ENCODE peak calls at places on chromosomes 4 and X, in ten cellular contexts. One of them, this sample, is unnamed.
A peak's percentile ranks its signal among the peaks of the same experiment; 100 is the strongest.

GRCh38 chrX:78011846-78012245 is 42.4 kb upstream of the PGAM4 start:
- DNase-seq in pancreas: no peak
- DNase-seq in thoracic aorta: no peak
- DNase-seq in thyroid gland: no peak
- DNase-seq in endodermal cell: no peak
- DNase-seq in fibroblast of lung: no peak
- DNase-seq in NT2/D1: no peak
- DNase-seq in left lung: no peak
- DNase-seq in lower lobe of right lung: no peak
- DNase-seq in body of pancreas: no peak
- DNase-seq in this sample: no peak

GRCh38 chr4:82138376-82138775 is 235.4 kb downstream of the HNRNPD start:
- DNase-seq in body of pancreas: no peak
- DNase-seq in fibroblast of lung: no peak
- DNase-seq in thoracic aorta: no peak
- DNase-seq in left lung: no peak
- DNase-seq in lower lobe of right lung: no peak
- DNase-seq in pancreas: no peak
- DNase-seq in endodermal cell: no peak
- DNase-seq in thyroid gland: no peak
- DNase-seq in NT2/D1: no peak
- DNase-seq in this sample: no peak

GRCh38 chrX:101164766-101165590 is 54.6 kb upstream of the DRP2 start:
- DNase-seq in thoracic aorta: no peak
- DNase-seq in fibroblast of lung: peak; percentile 64
- DNase-seq in NT2/D1: no peak
- DNase-seq in thyroid gland: no peak
- DNase-seq in pancreas: no peak
- DNase-seq in endodermal cell: no peak
- DNase-seq in left lung: no peak
- DNase-seq in body of pancreas: no peak
- DNase-seq in lower lobe of right lung: no peak
- DNase-seq in this sample: no peak

GRCh38 chr4:160034501-160034900 is 931.6 kb downstream of the RAPGEF2 start:
- DNase-seq in endodermal cell: no peak
- DNase-seq in pancreas: no peak
- DNase-seq in left lung: no peak
- DNase-seq in NT2/D1: no peak
- DNase-seq in thoracic aorta: no peak
- DNase-seq in thyroid gland: no peak
- DNase-seq in lower lobe of right lung: no peak
- DNase-seq in body of pancreas: no peak
- DNase-seq in fibroblast of lung: no peak
- DNase-seq in this sample: no peak

GRCh38 chrX:119755981-119756533 is 2.3 kb upstream of the SOWAHD start:
- DNase-seq in thoracic aorta: no peak
- DNase-seq in left lung: peak; percentile 34
- DNase-seq in fibroblast of lung: peak; percentile 59
- DNase-seq in lower lobe of right lung: peak; percentile 51
- DNase-seq in thyroid gland: no peak
- DNase-seq in body of pancreas: no peak
- DNase-seq in pancreas: no peak
- DNase-seq in NT2/D1: no peak
- DNase-seq in endodermal cell: no peak
- DNase-seq in this sample: no peak

GRCh38 chrX:153719238-153719637 is 4.9 kb downstream of the BCAP31 start:
- DNase-seq in thyroid gland: peak; percentile 74
- DNase-seq in thoracic aorta: no peak
- DNase-seq in lower lobe of right lung: no peak
- DNase-seq in body of pancreas: peak; percentile 74
- DNase-seq in left lung: no peak
- DNase-seq in NT2/D1: no peak
- DNase-seq in pancreas: peak; percentile 56
- DNase-seq in endodermal cell: no peak
- DNase-seq in fibroblast of lung: no peak
- DNase-seq in this sample: no peak

GRCh38 chrX:32572644-32573043 is 638.7 kb downstream of the DMD start:
- DNase-seq in pancreas: no peak
- DNase-seq in NT2/D1: no peak
- DNase-seq in endodermal cell: no peak
- DNase-seq in left lung: no peak
- DNase-seq in lower lobe of right lung: no peak
- DNase-seq in thoracic aorta: no peak
- DNase-seq in thyroid gland: no peak
- DNase-seq in fibroblast of lung: no peak
- DNase-seq in body of pancreas: no peak
- DNase-seq in this sample: no peak

GRCh38 chr4:159487284-159487747 is 384.4 kb downstream of the RAPGEF2 start:
- DNase-seq in left lung: no peak
- DNase-seq in thoracic aorta: no peak
- DNase-seq in thyroid gland: peak; percentile 53
- DNase-seq in NT2/D1: peak; percentile 55
- DNase-seq in fibroblast of lung: peak; percentile 83
- DNase-seq in endodermal cell: peak; percentile 84
- DNase-seq in body of pancreas: peak; percentile 63
- DNase-seq in pancreas: peak; percentile 28
- DNase-seq in lower lobe of right lung: no peak
- DNase-seq in this sample: peak; percentile 74

GRCh38 chrX:44422631-44423030 is 79.2 kb upstream of the EFHC2 start:
- DNase-seq in lower lobe of right lung: no peak
- DNase-seq in left lung: no peak
- DNase-seq in thyroid gland: no peak
- DNase-seq in body of pancreas: no peak
- DNase-seq in pancreas: no peak
- DNase-seq in NT2/D1: no peak
- DNase-seq in fibroblast of lung: no peak
- DNase-seq in endodermal cell: no peak
- DNase-seq in thoracic aorta: no peak
- DNase-seq in this sample: no peak

GRCh38 chr4:2295535-2296442 is 33.9 kb upstream of the MXD4 start:
- DNase-seq in left lung: no peak
- DNase-seq in thoracic aorta: no peak
- DNase-seq in thyroid gland: no peak
- DNase-seq in endodermal cell: peak; percentile 61
- DNase-seq in lower lobe of right lung: no peak
- DNase-seq in pancreas: no peak
- DNase-seq in body of pancreas: no peak
- DNase-seq in fibroblast of lung: no peak
- DNase-seq in NT2/D1: no peak
- DNase-seq in this sample: no peak

GRCh38 chr4:55939437-55939836 is 9.3 kb upstream of the CEP135 start:
- DNase-seq in thyroid gland: no peak
- DNase-seq in pancreas: no peak
- DNase-seq in body of pancreas: no peak
- DNase-seq in fibroblast of lung: no peak
- DNase-seq in thoracic aorta: no peak
- DNase-seq in endodermal cell: no peak
- DNase-seq in NT2/D1: no peak
- DNase-seq in lower lobe of right lung: no peak
- DNase-seq in left lung: no peak
- DNase-seq in this sample: no peak

GRCh38 chrX:153411255-153411987 is at the start of gene ZFP92:
- DNase-seq in fibroblast of lung: no peak
- DNase-seq in NT2/D1: no peak
- DNase-seq in pancreas: no peak
- DNase-seq in lower lobe of right lung: peak; percentile 62
- DNase-seq in left lung: no peak
- DNase-seq in thoracic aorta: no peak
- DNase-seq in body of pancreas: peak; percentile 30
- DNase-seq in endodermal cell: no peak
- DNase-seq in thyroid gland: peak; percentile 11
- DNase-seq in this sample: no peak

GRCh38 chr4:1404573-1405248 is 1.5 kb downstream of the NKX1-1 start:
- DNase-seq in endodermal cell: peak; percentile 53
- DNase-seq in fibroblast of lung: no peak
- DNase-seq in left lung: peak; percentile 12
- DNase-seq in thyroid gland: no peak
- DNase-seq in body of pancreas: no peak
- DNase-seq in pancreas: no peak
- DNase-seq in lower lobe of right lung: peak; percentile 30
- DNase-seq in NT2/D1: no peak
- DNase-seq in thoracic aorta: no peak
- DNase-seq in this sample: no peak

GRCh38 chrX:24594531-24594930 is 52.6 kb downstream of the PCYT1B start:
- DNase-seq in thyroid gland: peak; percentile 1
- DNase-seq in body of pancreas: no peak
- DNase-seq in fibroblast of lung: no peak
- DNase-seq in pancreas: no peak
- DNase-seq in thoracic aorta: no peak
- DNase-seq in endodermal cell: no peak
- DNase-seq in left lung: no peak
- DNase-seq in lower lobe of right lung: no peak
- DNase-seq in NT2/D1: no peak
- DNase-seq in this sample: no peak

GRCh38 chrX:12949927-12950656 is 24.8 kb upstream of the TMSB4X start:
- DNase-seq in body of pancreas: peak; percentile 72
- DNase-seq in thyroid gland: peak; percentile 47
- DNase-seq in pancreas: peak; percentile 60
- DNase-seq in left lung: peak; percentile 87
- DNase-seq in NT2/D1: no peak
- DNase-seq in endodermal cell: no peak
- DNase-seq in thoracic aorta: peak; percentile 54
- DNase-seq in fibroblast of lung: peak; percentile 92
- DNase-seq in lower lobe of right lung: peak; percentile 82
- DNase-seq in this sample: no peak

GRCh38 chr4:146472404-146472803 is 49.3 kb downstream of the SLC10A7 start:
- DNase-seq in endodermal cell: peak; percentile 63
- DNase-seq in NT2/D1: peak; percentile 51
- DNase-seq in body of pancreas: no peak
- DNase-seq in pancreas: no peak
- DNase-seq in lower lobe of right lung: no peak
- DNase-seq in thoracic aorta: no peak
- DNase-seq in thyroid gland: no peak
- DNase-seq in left lung: no peak
- DNase-seq in fibroblast of lung: no peak
- DNase-seq in this sample: peak; percentile 16

GRCh38 chr4:108058685-108059440 is 69.2 kb downstream of the HADH start:
- DNase-seq in fibroblast of lung: peak; percentile 24
- DNase-seq in thyroid gland: no peak
- DNase-seq in NT2/D1: no peak
- DNase-seq in lower lobe of right lung: no peak
- DNase-seq in left lung: no peak
- DNase-seq in thoracic aorta: no peak
- DNase-seq in body of pancreas: no peak
- DNase-seq in endodermal cell: no peak
- DNase-seq in pancreas: no peak
- DNase-seq in this sample: no peak

GRCh38 chrX:2384486-2384885 is 116.3 kb downstream of the DHRSX start:
- DNase-seq in thoracic aorta: no peak
- DNase-seq in thyroid gland: no peak
- DNase-seq in body of pancreas: no peak
- DNase-seq in pancreas: no peak
- DNase-seq in lower lobe of right lung: no peak
- DNase-seq in NT2/D1: no peak
- DNase-seq in endodermal cell: no peak
- DNase-seq in left lung: no peak
- DNase-seq in fibroblast of lung: no peak
- DNase-seq in this sample: no peak

GRCh38 chr4:14023036-14023435 is 395.5 kb upstream of the BOD1L1 start:
- DNase-seq in NT2/D1: no peak
- DNase-seq in endodermal cell: no peak
- DNase-seq in body of pancreas: no peak
- DNase-seq in thoracic aorta: no peak
- DNase-seq in fibroblast of lung: no peak
- DNase-seq in lower lobe of right lung: no peak
- DNase-seq in pancreas: no peak
- DNase-seq in left lung: no peak
- DNase-seq in thyroid gland: no peak
- DNase-seq in this sample: no peak

GRCh38 chr4:184807261-184807660 is 18.5 kb downstream of the ACSL1 start:
- DNase-seq in thyroid gland: no peak
- DNase-seq in thoracic aorta: no peak
- DNase-seq in lower lobe of right lung: no peak
- DNase-seq in endodermal cell: no peak
- DNase-seq in fibroblast of lung: peak; percentile 26
- DNase-seq in left lung: no peak
- DNase-seq in NT2/D1: no peak
- DNase-seq in pancreas: peak; percentile 50
- DNase-seq in body of pancreas: peak; percentile 54
- DNase-seq in this sample: no peak
- H3K4me1 ChIP-seq in thyroid gland: peaks cover 42% of the 10 kb centered on the region
- H3K4me1 ChIP-seq in thoracic aorta: peaks cover 48% of the 10 kb centered on the region
- H3K4me1 ChIP-seq in lower lobe of right lung: peaks cover 58% of the 10 kb centered on the region
- H3K4me1 ChIP-seq in endodermal cell: peaks cover 18% of the 10 kb centered on the region
- H3K4me1 ChIP-seq in fibroblast of lung: no peaks in the 10 kb centered on the region
- H3K4me1 ChIP-seq in left lung: peaks cover 11% of the 10 kb centered on the region
- H3K4me1 ChIP-seq in NT2/D1: no peaks in the 10 kb centered on the region
- H3K4me1 ChIP-seq in pancreas: peaks cover 12% of the 10 kb centered on the region
- H3K4me1 ChIP-seq in body of pancreas: peaks cover 58% of the 10 kb centered on the region
- H3K4me1 ChIP-seq in this sample: peaks cover 4% of the 10 kb centered on the region

DNA sequence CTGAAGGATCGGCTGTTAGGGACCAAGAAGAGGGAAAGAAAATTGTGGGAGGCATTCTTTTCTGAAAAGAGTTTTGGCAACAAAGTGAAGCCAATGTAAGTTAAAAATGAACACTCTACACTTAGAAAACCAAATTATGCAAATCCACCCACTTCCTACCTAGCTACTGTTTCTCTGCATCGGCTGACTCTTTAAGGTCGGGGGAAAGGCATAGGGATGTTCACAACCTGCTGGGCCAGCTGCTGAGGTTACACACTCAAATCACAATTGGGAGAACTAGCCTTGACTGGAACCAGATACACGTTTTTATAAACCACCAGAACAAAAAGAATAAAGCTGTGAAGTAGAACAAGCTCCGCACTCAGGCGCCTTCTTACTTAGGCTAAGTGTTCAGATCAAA is 165.7 kb downstream of the LDB2 start:
- DNase-seq in pancreas: no peak
- DNase-seq in thoracic aorta: no peak
- DNase-seq in fibroblast of lung: no peak
- DNase-seq in lower lobe of right lung: no peak
- DNase-seq in left lung: no peak
- DNase-seq in thyroid gland: no peak
- DNase-seq in endodermal cell: no peak
- DNase-seq in body of pancreas: no peak
- DNase-seq in NT2/D1: no peak
- DNase-seq in this sample: no peak
- H3K27me3 ChIP-seq in pancreas: no peaks in the 10 kb centered on the region
- H3K27me3 ChIP-seq in thoracic aorta: no peaks in the 10 kb centered on the region
- H3K27me3 ChIP-seq in fibroblast of lung: no peaks in the 10 kb centered on the region
- H3K27me3 ChIP-seq in lower lobe of right lung: no peaks in the 10 kb centered on the region
- H3K27me3 ChIP-seq in left lung: no peaks in the 10 kb centered on the region
- H3K27me3 ChIP-seq in thyroid gland: no peaks in the 10 kb centered on the region
- H3K27me3 ChIP-seq in endodermal cell: no peaks in the 10 kb centered on the region
- H3K27me3 ChIP-seq in body of pancreas: no peaks in the 10 kb centered on the region
- H3K27me3 ChIP-seq in NT2/D1: no peaks in the 10 kb centered on the region
- H3K27me3 ChIP-seq in this sample: no peaks in the 10 kb centered on the region

GRCh38 chr4:110042540-110043517 is 130.1 kb downstream of the EGF start:
- DNase-seq in thoracic aorta: no peak
- DNase-seq in left lung: no peak
- DNase-seq in lower lobe of right lung: no peak
- DNase-seq in NT2/D1: no peak
- DNase-seq in thyroid gland: no peak
- DNase-seq in pancreas: no peak
- DNase-seq in fibroblast of lung: no peak
- DNase-seq in endodermal cell: no peak
- DNase-seq in body of pancreas: no peak
- DNase-seq in this sample: no peak
- H3K4me3 ChIP-seq in thoracic aorta: no peak overlapping the region
- H3K4me3 ChIP-seq in left lung: no peak overlapping the region
- H3K4me3 ChIP-seq in lower lobe of right lung: no peak overlapping the region
- H3K4me3 ChIP-seq in NT2/D1: no peak overlapping the region
- H3K4me3 ChIP-seq in thyroid gland: no peak overlapping the region
- H3K4me3 ChIP-seq in pancreas: no peak overlapping the region
- H3K4me3 ChIP-seq in fibroblast of lung: no peak overlapping the region
- H3K4me3 ChIP-seq in endodermal cell: no peak overlapping the region
- H3K4me3 ChIP-seq in body of pancreas: no peak overlapping the region
- H3K4me3 ChIP-seq in this sample: no peak overlapping the region

GRCh38 chr4:142372570-142373300 is 473.4 kb downstream of the INPP4B start:
- DNase-seq in pancreas: no peak
- DNase-seq in endodermal cell: no peak
- DNase-seq in NT2/D1: no peak
- DNase-seq in thyroid gland: no peak
- DNase-seq in body of pancreas: no peak
- DNase-seq in left lung: no peak
- DNase-seq in thoracic aorta: no peak
- DNase-seq in fibroblast of lung: no peak
- DNase-seq in lower lobe of right lung: no peak
- DNase-seq in this sample: no peak
- H3K4me1 ChIP-seq in pancreas: peaks cover 10% of the 10 kb centered on the region
- H3K4me1 ChIP-seq in endodermal cell: no peaks in the 10 kb centered on the region
- H3K4me1 ChIP-seq in NT2/D1: no peaks in the 10 kb centered on the region
- H3K4me1 ChIP-seq in thyroid gland: peaks cover 8% of the 10 kb centered on the region
- H3K4me1 ChIP-seq in body of pancreas: peaks cover 12% of the 10 kb centered on the region
- H3K4me1 ChIP-seq in left lung: no peaks in the 10 kb centered on the region
- H3K4me1 ChIP-seq in thoracic aorta: peaks cover 15% of the 10 kb centered on the region
- H3K4me1 ChIP-seq in fibroblast of lung: peaks cover 15% of the 10 kb centered on the region
- H3K4me1 ChIP-seq in lower lobe of right lung: no peaks in the 10 kb centered on the region
- H3K4me1 ChIP-seq in this sample: no peaks in the 10 kb centered on the region

This sample was measured in iPS DF 6.9.